ENCODE peak calls at places on chromosomes 16 and 17, in seven cellular contexts. One of them, this sample, is unnamed.

GRCh38 chr17:35021520-35022380 is 41.4 kb downstream of the LIG3 start:
- DNase-seq in lower lobe of right lung: no peak
- DNase-seq in caudate nucleus: no peak
- DNase-seq in substantia nigra: no peak
- DNase-seq in kidney: no peak
- DNase-seq in A673: no peak
- DNase-seq in left ventricle myocardium inferior: no peak
- DNase-seq in this sample: no peak

GRCh38 chr17:66941249-66941648 is 23.3 kb upstream of the CACNG4 start:
- DNase-seq in kidney: no peak
- DNase-seq in substantia nigra: no peak
- DNase-seq in A673: no peak
- DNase-seq in lower lobe of right lung: no peak
- DNase-seq in left ventricle myocardium inferior: no peak
- DNase-seq in caudate nucleus: no peak
- DNase-seq in this sample: no peak

GRCh38 chr17:17075037-17075755 is 32.9 kb downstream of the MPRIP start:
- DNase-seq in caudate nucleus: no peak
- DNase-seq in left ventricle myocardium inferior: peak
- DNase-seq in kidney: peak
- DNase-seq in substantia nigra: no peak
- DNase-seq in lower lobe of right lung: peak
- DNase-seq in A673: no peak
- DNase-seq in this sample: no peak

GRCh38 chr16:54444851-54445523 is 158.4 kb upstream of the IRX3 start:
- DNase-seq in substantia nigra: no peak
- DNase-seq in lower lobe of right lung: no peak
- DNase-seq in A673: no peak
- DNase-seq in caudate nucleus: no peak
- DNase-seq in left ventricle myocardium inferior: no peak
- DNase-seq in kidney: no peak
- DNase-seq in this sample: no peak

GRCh38 chr17:3695129-3695722 is 729 bp downstream of the P2RX5 start:
- DNase-seq in left ventricle myocardium inferior: peak
- DNase-seq in A673: no peak
- DNase-seq in caudate nucleus: no peak
- DNase-seq in lower lobe of right lung: no peak
- DNase-seq in substantia nigra: no peak
- DNase-seq in kidney: no peak
- DNase-seq in this sample: no peak

GRCh38 chr17:74012465-74012864 is 191.0 kb upstream of the RPL38 start:
- DNase-seq in lower lobe of right lung: no peak
- DNase-seq in caudate nucleus: no peak
- DNase-seq in A673: no peak
- DNase-seq in substantia nigra: no peak
- DNase-seq in kidney: no peak
- DNase-seq in left ventricle myocardium inferior: no peak
- DNase-seq in this sample: no peak

GRCh38 chr17:14866266-14866665 is 398.9 kb downstream of the PMP22 start:
- DNase-seq in A673: no peak
- DNase-seq in lower lobe of right lung: no peak
- DNase-seq in substantia nigra: no peak
- DNase-seq in left ventricle myocardium inferior: no peak
- DNase-seq in caudate nucleus: no peak
- DNase-seq in kidney: no peak
- DNase-seq in this sample: no peak

GRCh38 chr17:13540546-13540945 is 61.2 kb downstream of the HS3ST3A1 start:
- DNase-seq in left ventricle myocardium inferior: no peak
- DNase-seq in A673: no peak
- DNase-seq in caudate nucleus: no peak
- DNase-seq in kidney: no peak
- DNase-seq in substantia nigra: no peak
- DNase-seq in lower lobe of right lung: no peak
- DNase-seq in this sample: no peak

GRCh38 chr17:40314557-40314953 is 5.6 kb downstream of the RARA start:
- DNase-seq in lower lobe of right lung: peak
- DNase-seq in A673: peak
- DNase-seq in substantia nigra: no peak
- DNase-seq in caudate nucleus: peak
- DNase-seq in left ventricle myocardium inferior: peak
- DNase-seq in kidney: peak
- DNase-seq in this sample: peak

GRCh38 chr17:40315206-40315605 is 6.2 kb downstream of the RARA start:
- DNase-seq in substantia nigra: no peak
- DNase-seq in kidney: no peak
- DNase-seq in left ventricle myocardium inferior: no peak
- DNase-seq in caudate nucleus: no peak
- DNase-seq in lower lobe of right lung: no peak
- DNase-seq in A673: no peak
- DNase-seq in this sample: peak

GRCh38 chr17:40317345-40317873 is 8.4 kb downstream of the RARA start:
- DNase-seq in left ventricle myocardium inferior: peak
- DNase-seq in lower lobe of right lung: no peak
- DNase-seq in A673: peak
- DNase-seq in kidney: peak
- DNase-seq in substantia nigra: no peak
- DNase-seq in caudate nucleus: no peak
- DNase-seq in this sample: peak

GRCh38 chr17:40316571-40317344 is 7.8 kb downstream of the RARA start:
- DNase-seq in caudate nucleus: no peak
- DNase-seq in left ventricle myocardium inferior: peak
- DNase-seq in kidney: peak
- DNase-seq in substantia nigra: no peak
- DNase-seq in lower lobe of right lung: peak
- DNase-seq in A673: no peak
- DNase-seq in this sample: peak

DNA sequence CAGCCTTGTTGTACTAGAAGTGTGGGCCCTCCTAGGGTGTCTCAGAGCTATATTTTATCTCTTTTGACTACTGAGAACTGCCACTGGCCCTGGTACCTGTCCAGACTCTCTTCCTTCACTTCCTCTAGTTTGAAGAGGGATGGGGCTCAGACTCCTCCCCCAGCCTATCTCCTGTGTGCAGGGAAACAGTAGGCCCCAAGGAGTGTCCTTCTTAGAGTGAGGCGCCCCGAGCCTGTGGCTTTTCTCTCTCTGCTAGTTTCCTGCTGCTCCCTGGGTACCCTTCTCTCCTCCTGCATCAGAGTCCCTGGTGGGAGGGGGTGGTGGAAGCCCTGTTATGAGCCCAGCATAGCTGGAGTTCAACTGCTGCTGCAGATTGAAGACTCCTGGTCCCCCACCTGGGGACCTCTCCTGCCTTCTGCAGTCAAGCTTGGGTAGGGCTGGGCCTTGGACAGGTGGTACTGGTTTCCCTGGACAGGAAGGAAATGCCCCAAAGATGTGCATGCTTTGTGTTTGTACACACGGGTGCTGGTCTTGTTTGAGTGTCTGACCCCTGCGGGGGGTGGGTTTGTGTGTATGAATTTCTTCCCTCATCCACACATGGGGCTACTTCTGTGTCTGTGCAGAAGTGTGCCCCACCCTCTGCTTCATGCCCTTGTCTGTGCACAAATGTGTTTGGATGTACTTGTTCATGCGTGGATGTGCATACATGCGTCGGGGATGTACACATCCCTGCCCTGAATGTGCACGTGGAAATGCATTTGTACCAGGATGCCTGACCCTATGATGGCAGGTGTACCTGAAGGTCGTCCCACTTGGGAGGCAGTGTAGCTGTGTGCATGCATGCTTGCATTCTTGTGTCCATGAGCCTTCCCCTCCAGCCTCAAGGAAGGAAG is 6.9 kb downstream of the RARA start:
- DNase-seq in substantia nigra: no peak
- DNase-seq in left ventricle myocardium inferior: peak
- DNase-seq in kidney: peak
- DNase-seq in lower lobe of right lung: no peak
- DNase-seq in caudate nucleus: no peak
- DNase-seq in A673: no peak
- DNase-seq in this sample: peak
- H3K27ac ChIP-seq in substantia nigra: no peak
- H3K27ac ChIP-seq in left ventricle myocardium inferior: peak
- H3K27ac ChIP-seq in kidney: peak
- H3K27ac ChIP-seq in lower lobe of right lung: peak
- H3K27ac ChIP-seq in caudate nucleus: no peak
- H3K27ac ChIP-seq in A673: no peak
- H3K27ac ChIP-seq in this sample: peak

GRCh38 chr17:31524926-31525800 is 133.7 kb downstream of the RAB11FIP4 start:
- DNase-seq in caudate nucleus: peak
- DNase-seq in left ventricle myocardium inferior: peak
- DNase-seq in kidney: peak
- DNase-seq in substantia nigra: peak
- DNase-seq in A673: peak
- DNase-seq in lower lobe of right lung: peak
- DNase-seq in this sample: peak

GRCh38 chr17:31529841-31530251 is 138.4 kb downstream of the RAB11FIP4 start:
- DNase-seq in lower lobe of right lung: no peak
- DNase-seq in A673: no peak
- DNase-seq in caudate nucleus: no peak
- DNase-seq in kidney: peak
- DNase-seq in substantia nigra: no peak
- DNase-seq in left ventricle myocardium inferior: no peak
- DNase-seq in this sample: no peak

GRCh38 chr17:31528291-31528874 is 136.9 kb downstream of the RAB11FIP4 start:
- DNase-seq in substantia nigra: no peak
- DNase-seq in caudate nucleus: no peak
- DNase-seq in A673: no peak
- DNase-seq in kidney: peak
- DNase-seq in left ventricle myocardium inferior: no peak
- DNase-seq in lower lobe of right lung: no peak
- DNase-seq in this sample: no peak

GRCh38 chr17:31525801-31526549 is 134.5 kb downstream of the RAB11FIP4 start:
- DNase-seq in left ventricle myocardium inferior: no peak
- DNase-seq in lower lobe of right lung: no peak
- DNase-seq in A673: no peak
- DNase-seq in kidney: peak
- DNase-seq in substantia nigra: no peak
- DNase-seq in caudate nucleus: no peak
- DNase-seq in this sample: no peak

DNA sequence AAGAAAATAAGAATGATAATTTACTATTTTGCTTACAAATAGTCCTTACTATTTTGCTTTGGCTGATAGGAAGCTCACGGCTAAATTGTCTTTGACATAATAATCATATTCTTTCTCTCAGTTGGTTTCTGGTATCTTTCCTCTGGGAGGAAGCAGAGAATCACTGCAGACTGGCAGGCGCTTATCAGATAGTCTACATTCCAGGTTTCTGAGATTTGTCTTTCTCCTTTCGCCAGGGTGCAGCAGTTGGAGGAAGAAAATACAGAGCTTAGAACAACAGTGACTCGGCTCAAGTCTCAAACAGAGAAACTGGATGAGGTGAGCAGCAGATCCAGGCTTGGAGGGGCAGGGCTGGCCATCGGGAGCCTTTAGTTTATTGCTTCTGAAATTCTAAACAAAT is 136.1 kb downstream of the RAB11FIP4 start:
- DNase-seq in left ventricle myocardium inferior: no peak
- DNase-seq in lower lobe of right lung: no peak
- DNase-seq in caudate nucleus: no peak
- DNase-seq in A673: no peak
- DNase-seq in kidney: no peak
- DNase-seq in substantia nigra: no peak
- DNase-seq in this sample: no peak
- H3K27ac ChIP-seq in left ventricle myocardium inferior: no peak
- H3K27ac ChIP-seq in lower lobe of right lung: no peak
- H3K27ac ChIP-seq in caudate nucleus: no peak
- H3K27ac ChIP-seq in A673: no peak
- H3K27ac ChIP-seq in kidney: no peak
- H3K27ac ChIP-seq in substantia nigra: no peak
- H3K27ac ChIP-seq in this sample: no peak

GRCh38 chr17:77830816-77831490 is 127.5 kb upstream of the TNRC6C start:
- DNase-seq in kidney: no peak
- DNase-seq in left ventricle myocardium inferior: no peak
- DNase-seq in lower lobe of right lung: peak
- DNase-seq in A673: no peak
- DNase-seq in substantia nigra: no peak
- DNase-seq in caudate nucleus: no peak
- DNase-seq in this sample: peak
- H3K27ac ChIP-seq in kidney: peak
- H3K27ac ChIP-seq in left ventricle myocardium inferior: peak
- H3K27ac ChIP-seq in lower lobe of right lung: peak
- H3K27ac ChIP-seq in A673: peak
- H3K27ac ChIP-seq in substantia nigra: no peak
- H3K27ac ChIP-seq in caudate nucleus: peak
- H3K27ac ChIP-seq in this sample: peak

GRCh38 chr16:83402969-83403368 is 404.8 kb upstream of the HSBP1 start:
- DNase-seq in caudate nucleus: no peak
- DNase-seq in substantia nigra: no peak
- DNase-seq in left ventricle myocardium inferior: no peak
- DNase-seq in lower lobe of right lung: no peak
- DNase-seq in A673: no peak
- DNase-seq in kidney: no peak
- DNase-seq in this sample: no peak
- H3K27ac ChIP-seq in caudate nucleus: no peak
- H3K27ac ChIP-seq in substantia nigra: no peak
- H3K27ac ChIP-seq in left ventricle myocardium inferior: no peak
- H3K27ac ChIP-seq in lower lobe of right lung: no peak
- H3K27ac ChIP-seq in A673: no peak
- H3K27ac ChIP-seq in kidney: no peak
- H3K27ac ChIP-seq in this sample: no peak

DNA sequence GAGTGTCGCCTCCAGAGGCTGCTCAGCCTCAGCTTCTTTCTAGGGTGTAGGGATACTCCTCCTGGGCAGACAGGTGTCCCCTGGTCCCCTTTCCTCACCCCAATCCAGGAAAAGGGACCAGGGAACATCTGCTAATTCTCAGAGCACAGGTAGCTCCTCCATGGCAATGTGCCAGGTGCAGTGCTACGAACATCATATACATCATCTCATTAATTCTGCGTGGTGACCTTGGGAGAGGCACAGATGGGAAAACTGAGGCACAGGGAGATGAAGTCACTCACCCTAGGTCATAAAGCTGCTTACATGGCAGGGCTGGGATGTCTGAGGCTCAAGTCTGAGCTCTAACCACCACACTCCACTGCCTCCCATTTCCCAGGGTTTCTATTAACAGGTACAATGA is 11.7 kb downstream of the HDAC5 start:
- DNase-seq in A673: no peak
- DNase-seq in kidney: no peak
- DNase-seq in caudate nucleus: no peak
- DNase-seq in substantia nigra: no peak
- DNase-seq in lower lobe of right lung: no peak
- DNase-seq in left ventricle myocardium inferior: no peak
- DNase-seq in this sample: no peak
- H3K27ac ChIP-seq in A673: peak
- H3K27ac ChIP-seq in kidney: peak
- H3K27ac ChIP-seq in caudate nucleus: peak
- H3K27ac ChIP-seq in substantia nigra: peak
- H3K27ac ChIP-seq in lower lobe of right lung: peak
- H3K27ac ChIP-seq in left ventricle myocardium inferior: peak
- H3K27ac ChIP-seq in this sample: peak

This sample was measured in suprapubic skin.